ENCODE peak calls at places on chromosome 3, in ten cellular contexts. One of them, this sample, is unnamed.
A peak's percentile ranks its signal among the peaks of the same experiment; 100 is the strongest.

GRCh38 chr3:49841126-49841525 is 15.2 kb downstream of the TRAIP start:
- DNase-seq in stimulated activated CD4-positive, alpha-beta T cell treated with anti-CD3 and anti-CD28 coated beads, Interleukin-12 subunit alpha, Interleukin-12 subunit beta, amount 100 ng/mL, for 4 hours: no peak
- DNase-seq in activated T-helper 1 cell treated with anti-CD3 and anti-CD28 coated beads, Interleukin-2, amount 50 U/mL, for 16 hours: no peak
- DNase-seq in GM04504: no peak
- DNase-seq in fibroblast of the aortic adventitia: peak; percentile 32
- DNase-seq in NT2/D1: peak; percentile 32
- DNase-seq in activated CD8-positive, alpha-beta T cell treated with anti-CD3 and anti-CD28 coated beads for 36 hours: peak; percentile 50
- DNase-seq in NCI-H1417: no peak
- DNase-seq in COR-L47: no peak
- DNase-seq in A549: peak; percentile 31
- DNase-seq in this sample: no peak

GRCh38 chr3:158791259-158791920 is 10.5 kb upstream of the MFSD1 start:
- DNase-seq in stimulated activated CD4-positive, alpha-beta T cell treated with anti-CD3 and anti-CD28 coated beads, Interleukin-12 subunit alpha, Interleukin-12 subunit beta, amount 100 ng/mL, for 4 hours: no peak
- DNase-seq in activated T-helper 1 cell treated with anti-CD3 and anti-CD28 coated beads, Interleukin-2, amount 50 U/mL, for 16 hours: no peak
- DNase-seq in GM04504: peak; percentile 44
- DNase-seq in fibroblast of the aortic adventitia: peak; percentile 91
- DNase-seq in NT2/D1: no peak
- DNase-seq in activated CD8-positive, alpha-beta T cell treated with anti-CD3 and anti-CD28 coated beads for 36 hours: peak; percentile 47
- DNase-seq in NCI-H1417: peak; percentile 34
- DNase-seq in COR-L47: peak; percentile 76
- DNase-seq in A549: peak; percentile 76
- DNase-seq in this sample: peak; percentile 89

GRCh38 chr3:97835761-97836160 is 13.9 kb downstream of the CRYBG3 start:
- DNase-seq in stimulated activated CD4-positive, alpha-beta T cell treated with anti-CD3 and anti-CD28 coated beads, Interleukin-12 subunit alpha, Interleukin-12 subunit beta, amount 100 ng/mL, for 4 hours: no peak
- DNase-seq in activated T-helper 1 cell treated with anti-CD3 and anti-CD28 coated beads, Interleukin-2, amount 50 U/mL, for 16 hours: no peak
- DNase-seq in GM04504: no peak
- DNase-seq in fibroblast of the aortic adventitia: no peak
- DNase-seq in NT2/D1: no peak
- DNase-seq in activated CD8-positive, alpha-beta T cell treated with anti-CD3 and anti-CD28 coated beads for 36 hours: no peak
- DNase-seq in NCI-H1417: no peak
- DNase-seq in COR-L47: no peak
- DNase-seq in A549: no peak
- DNase-seq in this sample: no peak

GRCh38 chr3:190886945-190887344 is 24.5 kb upstream of the GMNC start:
- DNase-seq in stimulated activated CD4-positive, alpha-beta T cell treated with anti-CD3 and anti-CD28 coated beads, Interleukin-12 subunit alpha, Interleukin-12 subunit beta, amount 100 ng/mL, for 4 hours: no peak
- DNase-seq in activated T-helper 1 cell treated with anti-CD3 and anti-CD28 coated beads, Interleukin-2, amount 50 U/mL, for 16 hours: no peak
- DNase-seq in GM04504: no peak
- DNase-seq in fibroblast of the aortic adventitia: no peak
- DNase-seq in NT2/D1: no peak
- DNase-seq in activated CD8-positive, alpha-beta T cell treated with anti-CD3 and anti-CD28 coated beads for 36 hours: no peak
- DNase-seq in NCI-H1417: no peak
- DNase-seq in COR-L47: no peak
- DNase-seq in A549: peak; percentile 1
- DNase-seq in this sample: no peak

GRCh38 chr3:71581981-71582611 is 1.4 kb downstream of the FOXP1 start:
- DNase-seq in stimulated activated CD4-positive, alpha-beta T cell treated with anti-CD3 and anti-CD28 coated beads, Interleukin-12 subunit alpha, Interleukin-12 subunit beta, amount 100 ng/mL, for 4 hours: peak; percentile 51
- DNase-seq in activated T-helper 1 cell treated with anti-CD3 and anti-CD28 coated beads, Interleukin-2, amount 50 U/mL, for 16 hours: peak; percentile 19
- DNase-seq in GM04504: no peak
- DNase-seq in fibroblast of the aortic adventitia: peak; percentile 25
- DNase-seq in NT2/D1: peak; percentile 27
- DNase-seq in activated CD8-positive, alpha-beta T cell treated with anti-CD3 and anti-CD28 coated beads for 36 hours: peak; percentile 69
- DNase-seq in NCI-H1417: peak; percentile 41
- DNase-seq in COR-L47: no peak
- DNase-seq in A549: peak; percentile 40
- DNase-seq in this sample: no peak

GRCh38 chr3:32814371-32814770 is 3.4 kb upstream of the TRIM71 start:
- DNase-seq in stimulated activated CD4-positive, alpha-beta T cell treated with anti-CD3 and anti-CD28 coated beads, Interleukin-12 subunit alpha, Interleukin-12 subunit beta, amount 100 ng/mL, for 4 hours: no peak
- DNase-seq in activated T-helper 1 cell treated with anti-CD3 and anti-CD28 coated beads, Interleukin-2, amount 50 U/mL, for 16 hours: no peak
- DNase-seq in GM04504: no peak
- DNase-seq in fibroblast of the aortic adventitia: no peak
- DNase-seq in NT2/D1: no peak
- DNase-seq in activated CD8-positive, alpha-beta T cell treated with anti-CD3 and anti-CD28 coated beads for 36 hours: no peak
- DNase-seq in NCI-H1417: no peak
- DNase-seq in COR-L47: no peak
- DNase-seq in A549: no peak
- DNase-seq in this sample: no peak

GRCh38 chr3:120263792-120264191 is 21.2 kb downstream of the GPR156 start:
- DNase-seq in stimulated activated CD4-positive, alpha-beta T cell treated with anti-CD3 and anti-CD28 coated beads, Interleukin-12 subunit alpha, Interleukin-12 subunit beta, amount 100 ng/mL, for 4 hours: no peak
- DNase-seq in activated T-helper 1 cell treated with anti-CD3 and anti-CD28 coated beads, Interleukin-2, amount 50 U/mL, for 16 hours: no peak
- DNase-seq in GM04504: no peak
- DNase-seq in fibroblast of the aortic adventitia: no peak
- DNase-seq in NT2/D1: no peak
- DNase-seq in activated CD8-positive, alpha-beta T cell treated with anti-CD3 and anti-CD28 coated beads for 36 hours: no peak
- DNase-seq in NCI-H1417: no peak
- DNase-seq in COR-L47: no peak
- DNase-seq in A549: no peak
- DNase-seq in this sample: no peak

GRCh38 chr3:183295211-183295610 is 42.2 kb downstream of the B3GNT5 start:
- DNase-seq in stimulated activated CD4-positive, alpha-beta T cell treated with anti-CD3 and anti-CD28 coated beads, Interleukin-12 subunit alpha, Interleukin-12 subunit beta, amount 100 ng/mL, for 4 hours: no peak
- DNase-seq in activated T-helper 1 cell treated with anti-CD3 and anti-CD28 coated beads, Interleukin-2, amount 50 U/mL, for 16 hours: no peak
- DNase-seq in GM04504: peak; percentile 51
- DNase-seq in fibroblast of the aortic adventitia: peak; percentile 95
- DNase-seq in NT2/D1: no peak
- DNase-seq in activated CD8-positive, alpha-beta T cell treated with anti-CD3 and anti-CD28 coated beads for 36 hours: no peak
- DNase-seq in NCI-H1417: no peak
- DNase-seq in COR-L47: no peak
- DNase-seq in A549: peak; percentile 25
- DNase-seq in this sample: no peak

GRCh38 chr3:133329626-133330025 is 70.2 kb upstream of the BFSP2 start:
- DNase-seq in stimulated activated CD4-positive, alpha-beta T cell treated with anti-CD3 and anti-CD28 coated beads, Interleukin-12 subunit alpha, Interleukin-12 subunit beta, amount 100 ng/mL, for 4 hours: no peak
- DNase-seq in activated T-helper 1 cell treated with anti-CD3 and anti-CD28 coated beads, Interleukin-2, amount 50 U/mL, for 16 hours: no peak
- DNase-seq in GM04504: no peak
- DNase-seq in fibroblast of the aortic adventitia: no peak
- DNase-seq in NT2/D1: no peak
- DNase-seq in activated CD8-positive, alpha-beta T cell treated with anti-CD3 and anti-CD28 coated beads for 36 hours: no peak
- DNase-seq in NCI-H1417: no peak
- DNase-seq in COR-L47: peak; percentile 67
- DNase-seq in A549: no peak
- DNase-seq in this sample: no peak

GRCh38 chr3:170078620-170079281 is 41.0 kb downstream of the GPR160 start:
- DNase-seq in stimulated activated CD4-positive, alpha-beta T cell treated with anti-CD3 and anti-CD28 coated beads, Interleukin-12 subunit alpha, Interleukin-12 subunit beta, amount 100 ng/mL, for 4 hours: no peak
- DNase-seq in activated T-helper 1 cell treated with anti-CD3 and anti-CD28 coated beads, Interleukin-2, amount 50 U/mL, for 16 hours: no peak
- DNase-seq in GM04504: no peak
- DNase-seq in fibroblast of the aortic adventitia: no peak
- DNase-seq in NT2/D1: no peak
- DNase-seq in activated CD8-positive, alpha-beta T cell treated with anti-CD3 and anti-CD28 coated beads for 36 hours: no peak
- DNase-seq in NCI-H1417: no peak
- DNase-seq in COR-L47: no peak
- DNase-seq in A549: peak; percentile 31
- DNase-seq in this sample: no peak

GRCh38 chr3:94121161-94121560 is 58.3 kb downstream of the NSUN3 start:
- DNase-seq in stimulated activated CD4-positive, alpha-beta T cell treated with anti-CD3 and anti-CD28 coated beads, Interleukin-12 subunit alpha, Interleukin-12 subunit beta, amount 100 ng/mL, for 4 hours: no peak
- DNase-seq in activated T-helper 1 cell treated with anti-CD3 and anti-CD28 coated beads, Interleukin-2, amount 50 U/mL, for 16 hours: no peak
- DNase-seq in GM04504: no peak
- DNase-seq in fibroblast of the aortic adventitia: no peak
- DNase-seq in NT2/D1: peak; percentile 30
- DNase-seq in activated CD8-positive, alpha-beta T cell treated with anti-CD3 and anti-CD28 coated beads for 36 hours: no peak
- DNase-seq in NCI-H1417: no peak
- DNase-seq in COR-L47: no peak
- DNase-seq in A549: no peak
- DNase-seq in this sample: no peak

This sample was measured in MM.1S.